ENCODE peak calls at places on chromosomes 7 and 10, in eight cellular contexts. V is CD8-positive, alpha-beta memory T cell; K is stimulated activated CD4-positive, alpha-beta T cell treated with anti-CD3 and anti-CD28 coated beads, Interleukin-15, amount 100 ng/mL, for 24 hours; Q is H7; F is SIG-M5; W is activated T-cell treated with anti-CD3 and anti-CD28 coated beads for 1 hour; N is neuronal stem cell; H is dermis blood vessel endothelial cell. U is an unnamed sample.
A peak's percentile ranks its signal among the peaks of the same experiment; 100 is the strongest.

GRCh38 chr7:24899905-24900304 is 80.1 kb downstream of the OSBPL3 start:
- DNase-seq in V (no peak), K (no peak), Q (no peak), F (no peak), W (no peak), N (no peak), H (no peak), U (no peak)

GRCh38 chr10:50431118-50431517 is 179.8 kb upstream of the ASAH2 start:
- DNase-seq in V (no peak), K (no peak), Q (no peak), F (no peak), W (no peak), N (no peak), H (peak; percentile 77), U (no peak)

GRCh38 chr10:63547628-63548356 is 26.6 kb downstream of the REEP3 start:
- DNase-seq in V (no peak), K (no peak), Q (no peak), F (no peak), W (no peak), N (no peak), H (no peak), U (no peak)

GRCh38 chr7:101373812-101374612 is 11.3 kb downstream of the COL26A1 start:
- DNase-seq in V (no peak), K (no peak), Q (no peak), F (no peak), W (no peak), N (no peak), H (no peak), U (no peak)

GRCh38 chr10:73843254-73843653 is 31.1 kb downstream of the CAMK2G start:
- DNase-seq in V (no peak), K (no peak), Q (no peak), F (no peak), W (no peak), N (no peak), H (peak; percentile 70), U (no peak)

GRCh38 chr10:22657566-22658190 is 56.7 kb downstream of the PIP4K2A start:
- DNase-seq in V (no peak), K (no peak), Q (no peak), F (no peak), W (no peak), N (no peak), H (peak; percentile 33), U (no peak)

GRCh38 chr10:124605001-124605370 is 139.2 kb downstream of the FAM53B start:
- DNase-seq in V (no peak), K (no peak), Q (no peak), F (no peak), W (no peak), N (no peak), H (no peak), U (no peak)

GRCh38 chr10:36171546-36171945 is 529.5 kb upstream of the FZD8 start:
- DNase-seq in V (no peak), K (no peak), Q (no peak), F (no peak), W (no peak), N (no peak), H (no peak), U (no peak)

GRCh38 chr7:119720541-119720940 is 552.4 kb upstream of the KCND2 start:
- DNase-seq in V (no peak), K (no peak), Q (no peak), F (no peak), W (no peak), N (no peak), H (peak; percentile 93), U (no peak)

GRCh38 chr10:123974406-123974805 is 82.8 kb upstream of the CPXM2 start:
- DNase-seq in V (no peak), K (no peak), Q (no peak), F (no peak), W (no peak), N (no peak), H (peak; percentile 19), U (no peak)

GRCh38 chr7:2036786-2037185 is 196.0 kb downstream of the MAD1L1 start:
- DNase-seq in V (no peak), K (no peak), Q (peak; percentile 43), F (no peak), W (no peak), N (no peak), H (no peak), U (no peak)

GRCh38 chr10:84329986-84330651 is 1.7 kb downstream of the CCSER2 start:
- DNase-seq in V (peak; percentile 78), K (no peak), Q (no peak), F (no peak), W (no peak), N (no peak), H (no peak), U (no peak)

GRCh38 chr10:58642283-58642682 is 129.6 kb downstream of the BICC1 start:
- DNase-seq in V (no peak), K (no peak), Q (no peak), F (no peak), W (no peak), N (no peak), H (no peak), U (no peak)

GRCh38 chr10:57973451-57973850 is 294.2 kb downstream of the IPMK start:
- DNase-seq in V (no peak), K (no peak), Q (no peak), F (no peak), W (no peak), N (no peak), H (no peak), U (no peak)

GRCh38 chr7:41997151-41997550 is 239.9 kb downstream of the GLI3 start:
- DNase-seq in V (no peak), K (no peak), Q (no peak), F (no peak), W (no peak), N (no peak), H (no peak), U (no peak)

GRCh38 chr10:48655426-48656240 is 29.0 kb upstream of the WDFY4 start:
- DNase-seq in V (peak; percentile 6), K (no peak), Q (no peak), F (no peak), W (no peak), N (no peak), H (peak; percentile 83), U (peak; percentile 47)

GRCh38 chr7:101031082-101031481 is 11.2 kb downstream of the MUC17 start:
- DNase-seq in V (no peak), K (no peak), Q (no peak), F (no peak), W (no peak), N (no peak), H (no peak), U (no peak)

GRCh38 chr7:129126314-129126713 is 18.2 kb upstream of the TSPAN33 start:
- DNase-seq in V (no peak), K (no peak), Q (no peak), F (no peak), W (no peak), N (no peak), H (no peak), U (no peak)

GRCh38 chr10:53606951-53607350 is 834.4 kb upstream of the MBL2 start:
- DNase-seq in V (no peak), K (no peak), Q (no peak), F (no peak), W (no peak), N (no peak), H (no peak), U (no peak)

GRCh38 chr7:36747251-36747968 is 23.1 kb upstream of the AOAH start:
- DNase-seq in V (no peak), K (no peak), Q (no peak), F (no peak), W (no peak), N (no peak), H (no peak), U (no peak)

GRCh38 chr10:114685456-114685855 is 27.4 kb upstream of the ABLIM1 start:
- DNase-seq in V (no peak), K (no peak), Q (no peak), F (no peak), W (no peak), N (no peak), H (peak; percentile 47), U (no peak)

GRCh38 chr10:98295907-98296306 is 27.9 kb upstream of the LOXL4 start:
- DNase-seq in V (no peak), K (no peak), Q (no peak), F (no peak), W (no peak), N (no peak), H (no peak), U (no peak)

GRCh38 chr7:1781369-1781768 is 111.3 kb downstream of the ELFN1 start:
- DNase-seq in V (no peak), K (no peak), Q (no peak), F (no peak), W (no peak), N (no peak), H (no peak), U (no peak)

GRCh38 chr10:70974351-70974901 is 86.1 kb upstream of the PCBD1 start:
- DNase-seq in V (no peak), K (peak; percentile 11), Q (no peak), F (no peak), W (no peak), N (no peak), H (no peak), U (no peak)

GRCh38 chr7:111841596-111842209 is 279.4 kb upstream of the IMMP2L start:
- DNase-seq in V (no peak), K (no peak), Q (no peak), F (no peak), W (no peak), N (no peak), H (peak; percentile 38), U (no peak)

GRCh38 chr7:82562716-82563404 is 119.3 kb upstream of the CACNA2D1 start:
- DNase-seq in V (no peak), K (no peak), Q (no peak), F (no peak), W (no peak), N (no peak), H (no peak), U (no peak)

GRCh38 chr10:58853668-58854067 is 322.8 kb upstream of the PHYHIPL start:
- DNase-seq in V (no peak), K (no peak), Q (no peak), F (no peak), W (no peak), N (no peak), H (no peak), U (no peak)

GRCh38 chr10:69801094-69801433 is 642 bp upstream of the COL13A1 start:
- DNase-seq in V (no peak), K (peak; percentile 62), Q (peak; percentile 83), F (no peak), W (no peak), N (peak; percentile 33), H (peak; percentile 84), U (no peak)

GRCh38 chr10:91210014-91210413 is 10.4 kb upstream of the PCGF5 start:
- DNase-seq in V (no peak), K (no peak), Q (no peak), F (no peak), W (no peak), N (no peak), H (no peak), U (no peak)

GRCh38 chr10:34868589-34868988 is 53.5 kb upstream of the PARD3 start:
- DNase-seq in V (no peak), K (no peak), Q (no peak), F (no peak), W (no peak), N (no peak), H (no peak), U (no peak)

GRCh38 chr10:77403761-77404160 is 233.8 kb downstream of the KCNMA1 start:
- DNase-seq in V (no peak), K (no peak), Q (peak; percentile 36), F (no peak), W (no peak), N (no peak), H (no peak), U (no peak)

GRCh38 chr7:1325646-1326510 is 93.2 kb downstream of the UNCX start:
- DNase-seq in V (no peak), K (no peak), Q (peak; percentile 61), F (no peak), W (no peak), N (no peak), H (no peak), U (no peak)

GRCh38 chr10:78472542-78472890 is 438.9 kb downstream of the RPS24 start:
- DNase-seq in V (no peak), K (no peak), Q (peak; percentile 64), F (no peak), W (no peak), N (peak; percentile 37), H (no peak), U (no peak)

GRCh38 chr10:112491144-112491543 is 44.1 kb downstream of the VTI1A start:
- DNase-seq in V (no peak), K (no peak), Q (no peak), F (no peak), W (no peak), N (no peak), H (peak; percentile 5), U (no peak)

U was measured in stimulated activated naive B cell treated with anti-CD40 and anti-IgM and Interleukin-4, amounts not matched to agents 10 μg/mL and 1 μg/mL and 100 μg/mL, for 72 hours.